ENCODE peak calls at places on chromosomes 2 and 18, in five cellular contexts. One of them, this sample, is unnamed. For H3K4me1, the result is how much of the 10 kb centered on the place peaks cover.

GRCh38 chr2:174606336-174606735 is 8.7 kb upstream of the WIPF1 start:
- DNase-seq in neural progenitor cell: no peak
- DNase-seq in tibial artery: peak
- DNase-seq in cardiac muscle cell: no peak
- DNase-seq in SJSA1: peak
- DNase-seq in this sample: no peak

GRCh38 chr2:22497789-22498188 is 887.2 kb upstream of the KLHL29 start:
- DNase-seq in cardiac muscle cell: no peak
- DNase-seq in neural progenitor cell: no peak
- DNase-seq in SJSA1: no peak
- DNase-seq in tibial artery: no peak
- DNase-seq in this sample: no peak

GRCh38 chr18:54233228-54233625 is 8.8 kb upstream of the MBD2 start:
- DNase-seq in cardiac muscle cell: no peak
- DNase-seq in SJSA1: no peak
- DNase-seq in tibial artery: no peak
- DNase-seq in neural progenitor cell: no peak
- DNase-seq in this sample: peak

GRCh38 chr2:54329482-54330225 is 73.6 kb upstream of the TSPYL6 start:
- DNase-seq in SJSA1: no peak
- DNase-seq in neural progenitor cell: no peak
- DNase-seq in cardiac muscle cell: no peak
- DNase-seq in tibial artery: no peak
- DNase-seq in this sample: peak

GRCh38 chr2:240727439-240727838 is 35.8 kb downstream of the AQP12A start:
- DNase-seq in SJSA1: no peak
- DNase-seq in cardiac muscle cell: no peak
- DNase-seq in neural progenitor cell: no peak
- DNase-seq in tibial artery: no peak
- DNase-seq in this sample: no peak

GRCh38 chr18:14920976-14921375 is 173.0 kb downstream of the ANKRD30B start:
- DNase-seq in SJSA1: no peak
- DNase-seq in cardiac muscle cell: no peak
- DNase-seq in neural progenitor cell: no peak
- DNase-seq in tibial artery: no peak
- DNase-seq in this sample: no peak

GRCh38 chr2:142914507-142915313 is 37.2 kb downstream of the KYNU start:
- DNase-seq in tibial artery: no peak
- DNase-seq in neural progenitor cell: no peak
- DNase-seq in SJSA1: no peak
- DNase-seq in cardiac muscle cell: no peak
- DNase-seq in this sample: no peak

GRCh38 chr2:238257786-238258700 is 18.2 kb upstream of the HES6 start:
- DNase-seq in cardiac muscle cell: no peak
- DNase-seq in neural progenitor cell: no peak
- DNase-seq in tibial artery: no peak
- DNase-seq in SJSA1: no peak
- DNase-seq in this sample: no peak

GRCh38 chr2:40716879-40717278 is 265.0 kb upstream of the SLC8A1 start:
- DNase-seq in neural progenitor cell: no peak
- DNase-seq in SJSA1: peak
- DNase-seq in cardiac muscle cell: no peak
- DNase-seq in tibial artery: peak
- DNase-seq in this sample: no peak

GRCh38 chr2:223954401-223954800 is 2.9 kb upstream of the MRPL44 start:
- DNase-seq in cardiac muscle cell: no peak
- DNase-seq in SJSA1: no peak
- DNase-seq in tibial artery: no peak
- DNase-seq in neural progenitor cell: peak
- DNase-seq in this sample: peak

GRCh38 chr2:42914314-42914713 is 121.9 kb upstream of the HAAO start:
- DNase-seq in tibial artery: peak
- DNase-seq in neural progenitor cell: no peak
- DNase-seq in SJSA1: no peak
- DNase-seq in cardiac muscle cell: no peak
- DNase-seq in this sample: peak

GRCh38 chr2:31190188-31190587 is 27.1 kb downstream of the CAPN14 start:
- DNase-seq in SJSA1: no peak
- DNase-seq in tibial artery: no peak
- DNase-seq in neural progenitor cell: no peak
- DNase-seq in cardiac muscle cell: no peak
- DNase-seq in this sample: no peak

GRCh38 chr2:31187166-31187565 is 30.1 kb downstream of the CAPN14 start:
- DNase-seq in SJSA1: no peak
- DNase-seq in tibial artery: no peak
- DNase-seq in neural progenitor cell: no peak
- DNase-seq in cardiac muscle cell: no peak
- DNase-seq in this sample: no peak

GRCh38 chr2:31188141-31188540 is 29.2 kb downstream of the CAPN14 start:
- DNase-seq in tibial artery: no peak
- DNase-seq in cardiac muscle cell: no peak
- DNase-seq in neural progenitor cell: no peak
- DNase-seq in SJSA1: no peak
- DNase-seq in this sample: no peak

GRCh38 chr2:31191931-31192330 is 25.4 kb downstream of the CAPN14 start:
- DNase-seq in cardiac muscle cell: no peak
- DNase-seq in tibial artery: no peak
- DNase-seq in neural progenitor cell: no peak
- DNase-seq in SJSA1: no peak
- DNase-seq in this sample: no peak

DNA sequence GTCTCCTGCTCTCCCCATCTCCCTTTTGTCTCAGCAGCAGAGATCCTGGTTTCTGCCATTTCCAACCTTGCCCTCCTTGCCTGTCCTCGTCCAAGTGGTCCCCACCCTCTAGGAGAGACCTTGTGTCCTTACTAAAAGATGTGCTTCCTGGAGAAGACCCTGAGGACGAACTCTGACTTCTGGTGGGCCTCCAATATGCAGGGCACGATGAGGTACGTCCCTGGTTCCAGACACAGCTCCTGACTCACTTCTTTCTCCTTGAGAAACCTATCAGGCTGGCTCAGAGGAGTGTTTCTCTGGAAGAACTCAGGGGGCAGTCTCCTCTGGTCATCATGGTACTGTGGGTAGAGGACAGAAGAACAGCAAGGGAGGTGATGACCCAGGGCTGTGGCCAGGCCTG is 28.2 kb downstream of the CAPN14 start:
- DNase-seq in neural progenitor cell: no peak
- DNase-seq in SJSA1: no peak
- DNase-seq in tibial artery: no peak
- DNase-seq in cardiac muscle cell: no peak
- DNase-seq in this sample: no peak
- H3K4me1 ChIP-seq in neural progenitor cell: under half
- H3K4me1 ChIP-seq in SJSA1: under half
- H3K4me1 ChIP-seq in tibial artery: under half
- H3K4me1 ChIP-seq in cardiac muscle cell: under half
- H3K4me1 ChIP-seq in this sample: under half

DNA sequence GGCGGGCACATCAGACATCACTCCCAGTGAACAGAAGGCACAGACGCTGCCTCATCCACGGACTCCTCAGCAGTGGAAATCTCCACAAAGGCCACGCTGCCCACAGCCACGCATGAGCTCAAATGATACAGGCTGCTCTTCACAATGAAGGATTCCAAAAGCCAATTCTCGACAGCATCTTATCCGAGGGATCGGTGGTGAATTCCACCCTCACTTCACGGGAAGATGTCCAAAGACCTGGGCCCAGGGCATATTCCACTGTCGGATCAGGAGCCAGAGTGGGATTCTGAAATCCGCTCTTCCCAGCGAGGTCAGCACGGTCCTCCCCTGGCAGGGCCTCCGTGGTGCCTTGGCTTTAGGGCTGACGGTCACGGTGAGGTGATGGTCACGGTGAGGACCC is 55.8 kb downstream of the EIPR1 start:
- DNase-seq in neural progenitor cell: no peak
- DNase-seq in cardiac muscle cell: no peak
- DNase-seq in SJSA1: no peak
- DNase-seq in tibial artery: no peak
- DNase-seq in this sample: no peak
- H3K27ac ChIP-seq in neural progenitor cell: no peak
- H3K27ac ChIP-seq in cardiac muscle cell: no peak
- H3K27ac ChIP-seq in SJSA1: no peak
- H3K27ac ChIP-seq in tibial artery: no peak
- H3K27ac ChIP-seq in this sample: no peak

GRCh38 chr18:48543228-48543627 is 4.4 kb downstream of the CTIF start:
- DNase-seq in tibial artery: no peak
- DNase-seq in cardiac muscle cell: no peak
- DNase-seq in neural progenitor cell: peak
- DNase-seq in SJSA1: no peak
- DNase-seq in this sample: no peak
- H3K4me1 ChIP-seq in tibial artery: under half
- H3K4me1 ChIP-seq in cardiac muscle cell: under half
- H3K4me1 ChIP-seq in neural progenitor cell: under half
- H3K4me1 ChIP-seq in SJSA1: half or more
- H3K4me1 ChIP-seq in this sample: under half

GRCh38 chr2:128543646-128544045 is 225.0 kb upstream of the HS6ST1 start:
- DNase-seq in SJSA1: no peak
- DNase-seq in cardiac muscle cell: no peak
- DNase-seq in tibial artery: no peak
- DNase-seq in neural progenitor cell: peak
- DNase-seq in this sample: no peak

GRCh38 chr2:128543036-128543435 is 224.4 kb upstream of the HS6ST1 start:
- DNase-seq in neural progenitor cell: no peak
- DNase-seq in tibial artery: no peak
- DNase-seq in SJSA1: no peak
- DNase-seq in cardiac muscle cell: no peak
- DNase-seq in this sample: no peak

GRCh38 chr2:128540670-128541069 is 222.0 kb upstream of the HS6ST1 start:
- DNase-seq in tibial artery: no peak
- DNase-seq in cardiac muscle cell: no peak
- DNase-seq in SJSA1: no peak
- DNase-seq in neural progenitor cell: no peak
- DNase-seq in this sample: no peak

GRCh38 chr2:128544321-128545037 is 225.8 kb upstream of the HS6ST1 start:
- DNase-seq in cardiac muscle cell: no peak
- DNase-seq in SJSA1: peak
- DNase-seq in tibial artery: no peak
- DNase-seq in neural progenitor cell: no peak
- DNase-seq in this sample: no peak

GRCh38 chr2:128541448-128541847 is 222.8 kb upstream of the HS6ST1 start:
- DNase-seq in tibial artery: no peak
- DNase-seq in neural progenitor cell: no peak
- DNase-seq in cardiac muscle cell: no peak
- DNase-seq in SJSA1: no peak
- DNase-seq in this sample: no peak
- H3K27ac ChIP-seq in tibial artery: no peak
- H3K27ac ChIP-seq in neural progenitor cell: no peak
- H3K27ac ChIP-seq in cardiac muscle cell: no peak
- H3K27ac ChIP-seq in SJSA1: no peak
- H3K27ac ChIP-seq in this sample: no peak